ENCODE peak calls at places on chromosomes 4 and X, in six cellular contexts. F is NCI-H187; I is stimulated activated CD4-positive, alpha-beta T cell treated with anti-CD3 and anti-CD28 coated beads, Interleukin-4, amount 100 ng/mL, for 24 hours; R is activated T-cell treated with anti-CD3 and anti-CD28 coated beads, Interleukin-2, amount 50 U/mL, for 72 hours; H is progenitor cell of endocrine pancreas; J is NCI-H774. G is an unnamed sample.

GRCh38 chrX:15790766-15791380 is 589 bp downstream of the ZRSR2 start:
- DNase-seq in J (no peak), I (no peak), F (peak; percentile 27), H (no peak), R (no peak), G (no peak)

GRCh38 chr4:138938371-138938699 is 77.2 kb upstream of the NOCT start:
- DNase-seq in J (peak; percentile 16), R (no peak), F (no peak), I (no peak), H (no peak), G (no peak)

GRCh38 chrX:119687661-119688413 is 5.1 kb downstream of the SEPTIN6 start:
- DNase-seq in I (no peak), F (no peak), J (no peak), R (no peak), H (no peak), G (no peak)

GRCh38 chrX:35726176-35726575 is 72.0 kb upstream of the MAGEB16 start:
- DNase-seq in I (no peak), F (no peak), R (no peak), H (no peak), J (no peak), G (no peak)

GRCh38 chr4:183241322-183241640 is 78.8 kb downstream of the CLDN22 start:
- DNase-seq in J (no peak), R (no peak), I (no peak), H (no peak), F (no peak), G (no peak)

GRCh38 chr4:153249199-153250154 is 45.2 kb downstream of the TRIM2 start:
- DNase-seq in F (peak; percentile 42), J (peak; percentile 62), I (peak; percentile 82), H (peak; percentile 79), R (peak; percentile 89), G (peak; percentile 76)

GRCh38 chr4:86595426-86595805 is 1.3 kb downstream of the PTPN13 start:
- DNase-seq in I (no peak), F (no peak), H (no peak), R (no peak), J (no peak), G (no peak)

GRCh38 chr4:185817403-185817818 is 5.4 kb upstream of the SORBS2 start:
- DNase-seq in J (peak; percentile 58), F (no peak), H (peak; percentile 24), I (no peak), R (no peak), G (peak; percentile 79)

GRCh38 chrX:108735087-108735679 is 1.2 kb downstream of the IRS4 start:
- DNase-seq in H (peak; percentile 34), I (no peak), R (no peak), F (peak; percentile 30), J (no peak), G (no peak)

G was measured in heart left ventricle.